ENCODE peak calls at places on chromosomes 2 and 18, in four cellular contexts. P is PC-9, T is nephron progenitor cell, S is endothelial cell. H is an unnamed sample.

GRCh38 chr2:232088771-232089170 is 127.3 kb downstream of the DIS3L2 start:
- DNase-seq in P (no peak), T (no peak), S (no peak), H (no peak)

GRCh38 chr2:29463181-29463900 is 348.1 kb downstream of the CLIP4 start:
- DNase-seq in P (no peak), T (no peak), S (no peak), H (no peak)

GRCh38 chr2:119260636-119261497 is 37.2 kb downstream of the STEAP3 start:
- DNase-seq in P (no peak), T (no peak), S (no peak), H (no peak)

GRCh38 chr2:239092571-239093294 is 244.8 kb downstream of the TWIST2 start:
- DNase-seq in P (no peak), T (no peak), S (no peak), H (no peak)

GRCh38 chr2:43024515-43024962 is 201.9 kb downstream of the ZFP36L2 start:
- DNase-seq in P (peak), T (peak), S (peak), H (peak)

GRCh38 chr2:218022851-218023530 is 20.2 kb upstream of the TNS1 start:
- DNase-seq in P (no peak), T (no peak), S (no peak), H (no peak)

GRCh38 chr2:19823507-19823906 is 78.3 kb downstream of the TTC32 start:
- DNase-seq in P (no peak), T (no peak), S (no peak), H (no peak)

GRCh38 chr2:200417389-200417788 is 92.5 kb downstream of the KCTD18 start:
- DNase-seq in P (no peak), T (no peak), S (no peak), H (no peak)

GRCh38 chr18:3647636-3648035 is 197.7 kb downstream of the TGIF1 start:
- DNase-seq in P (no peak), T (no peak), S (no peak), H (no peak)

GRCh38 chr2:77005522-77005921 is 516.7 kb downstream of the LRRTM4 start:
- DNase-seq in P (no peak), T (no peak), S (no peak), H (no peak)

GRCh38 chr2:219125886-219126270 is 34.7 kb downstream of the NHEJ1 start:
- DNase-seq in P (no peak), T (no peak), S (no peak), H (no peak)

GRCh38 chr18:74353169-74353775 is 37.6 kb downstream of the C18orf63 start:
- DNase-seq in P (peak), T (peak), S (peak), H (peak)

GRCh38 chr18:77013777-77014525 is 118.6 kb downstream of the MBP start:
- DNase-seq in P (no peak), T (no peak), S (no peak), H (no peak)

GRCh38 chr2:232659359-232659758 is 26.0 kb downstream of the EFHD1 start:
- DNase-seq in P (no peak), T (no peak), S (no peak), H (no peak)

GRCh38 chr2:236705295-236706114 is 135.9 kb downstream of the ACKR3 start:
- DNase-seq in P (no peak), T (no peak), S (no peak), H (no peak)

DNA sequence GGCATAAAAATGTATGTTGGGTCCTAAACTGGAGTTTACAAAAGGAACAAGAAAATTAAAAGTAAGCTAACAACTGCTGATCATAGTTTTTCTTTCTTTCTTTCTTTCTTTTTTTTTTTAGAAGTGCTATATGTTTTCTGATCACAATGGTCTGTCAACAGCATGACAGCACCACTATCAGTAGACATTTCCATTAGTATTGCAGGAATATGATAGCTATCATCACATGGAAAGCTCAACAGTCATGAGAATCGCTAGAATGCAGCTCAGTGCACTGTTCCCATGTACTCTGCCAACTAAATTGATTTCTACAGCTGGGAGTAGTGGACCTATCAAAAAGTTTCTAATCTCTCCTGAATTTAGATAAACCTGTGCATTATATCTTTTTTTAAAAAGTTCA is 950.3 kb upstream of the ACVR2A start:
- DNase-seq in P (no peak), T (no peak), S (no peak), H (no peak)
- TF ChIP-seq CTCF in P (no peak), T (no peak), S (no peak), H (no peak)

GRCh38 chr2:234133004-234133403 is 82.5 kb downstream of the SPP2 start:
- DNase-seq in P (no peak), T (no peak), S (no peak), H (no peak)
- TF ChIP-seq CTCF in P (no peak), T (no peak), S (no peak), H (no peak)

DNA sequence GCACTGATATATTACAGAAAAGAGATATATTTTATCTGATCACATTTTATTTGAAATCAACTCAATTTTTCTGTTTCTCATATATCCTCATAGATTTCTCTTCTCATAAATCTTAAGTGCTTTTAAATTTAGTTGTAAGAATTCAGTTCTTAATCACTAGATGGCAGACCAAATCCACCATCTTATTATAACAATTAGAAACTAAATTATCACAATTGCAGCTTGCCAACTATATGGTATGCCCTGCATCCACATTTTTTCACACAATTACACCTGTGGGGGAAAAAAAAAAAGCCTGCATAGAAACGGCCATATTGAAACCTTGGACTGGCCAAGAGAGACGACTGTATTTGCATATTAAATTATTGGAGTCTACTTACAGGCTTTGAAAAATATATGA is 64.4 kb downstream of the COL5A2 start:
- DNase-seq in P (no peak), T (no peak), S (no peak), H (no peak)
- TF ChIP-seq CTCF in P (peak), T (no peak), S (no peak), H (no peak)

DNA sequence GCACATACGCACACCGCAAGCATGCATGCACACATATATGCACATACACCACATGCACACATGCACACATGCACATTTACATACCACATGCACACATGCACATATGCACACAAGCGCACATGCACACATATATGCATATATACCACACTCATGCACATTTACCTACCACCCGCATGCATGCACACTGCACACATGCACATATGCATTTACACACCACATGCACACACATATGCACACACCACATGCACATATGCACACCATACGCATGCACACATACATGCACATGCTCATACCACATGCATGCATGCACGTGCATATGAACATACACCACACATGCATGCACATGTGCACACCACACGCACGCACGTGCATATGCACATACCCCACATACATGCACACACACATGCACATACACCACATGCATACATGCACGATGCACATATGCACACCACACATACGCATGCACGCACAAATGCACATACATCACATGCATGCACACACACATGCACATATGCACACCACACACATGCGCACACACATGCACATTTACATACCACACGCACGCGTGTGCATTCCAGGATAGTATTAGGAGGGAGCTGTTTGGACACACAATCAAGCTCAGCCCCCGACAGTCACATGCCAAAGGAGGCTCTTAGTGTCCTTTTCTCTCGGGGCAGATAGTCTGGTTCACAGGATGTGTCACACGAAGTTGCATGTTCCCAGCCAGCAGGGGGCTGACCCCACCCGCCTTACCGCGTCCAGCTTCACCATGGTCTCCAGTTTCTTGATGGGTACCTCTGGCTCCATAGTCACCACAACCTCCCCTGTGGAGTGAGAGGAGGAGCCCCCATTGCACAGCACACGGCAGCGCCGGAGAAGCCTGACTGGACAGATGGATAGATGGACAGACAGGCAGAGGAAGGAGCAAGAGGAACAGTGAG is 5.9 kb downstream of the OTOF start:
- DNase-seq in P (no peak), T (no peak), S (no peak), H (no peak)
- TF ChIP-seq CTCF in P (peak), T (peak), S (peak), H (peak)

GRCh38 chr2:160375802-160376469 is 117.7 kb downstream of the RBMS1 start:
- DNase-seq in P (no peak), T (no peak), S (no peak), H (no peak)

GRCh38 chr2:160373263-160374019 is 120.2 kb downstream of the RBMS1 start:
- DNase-seq in P (no peak), T (no peak), S (no peak), H (no peak)

GRCh38 chr2:160376576-160376975 is 117.0 kb downstream of the RBMS1 start:
- DNase-seq in P (no peak), T (no peak), S (no peak), H (no peak)

GRCh38 chr2:160377204-160377995 is 116.2 kb downstream of the RBMS1 start:
- DNase-seq in P (no peak), T (no peak), S (no peak), H (no peak)

GRCh38 chr2:160375037-160375436 is 118.6 kb downstream of the RBMS1 start:
- DNase-seq in P (no peak), T (no peak), S (no peak), H (no peak)
- TF ChIP-seq CTCF in P (no peak), T (no peak), S (no peak), H (no peak)

GRCh38 chr2:52107124-52107523 is 1075.2 kb upstream of the NRXN1 start:
- DNase-seq in P (no peak), T (no peak), S (no peak), H (no peak)
- TF ChIP-seq CTCF in P (no peak), T (no peak), S (no peak), H (no peak)

GRCh38 chr2:159925975-159926374 is 128.0 kb upstream of the CD302 start:
- DNase-seq in P (no peak), T (no peak), S (no peak), H (no peak)

GRCh38 chr2:159926695-159927094 is 128.7 kb upstream of the CD302 start:
- DNase-seq in P (no peak), T (no peak), S (no peak), H (no peak)

GRCh38 chr2:159922563-159922962 is 124.6 kb upstream of the CD302 start:
- DNase-seq in P (no peak), T (no peak), S (no peak), H (no peak)

GRCh38 chr2:159921752-159922404 is 123.9 kb upstream of the CD302 start:
- DNase-seq in P (no peak), T (peak), S (peak), H (peak)
- TF ChIP-seq CTCF in P (peak), T (peak), S (peak), H (peak)

DNA sequence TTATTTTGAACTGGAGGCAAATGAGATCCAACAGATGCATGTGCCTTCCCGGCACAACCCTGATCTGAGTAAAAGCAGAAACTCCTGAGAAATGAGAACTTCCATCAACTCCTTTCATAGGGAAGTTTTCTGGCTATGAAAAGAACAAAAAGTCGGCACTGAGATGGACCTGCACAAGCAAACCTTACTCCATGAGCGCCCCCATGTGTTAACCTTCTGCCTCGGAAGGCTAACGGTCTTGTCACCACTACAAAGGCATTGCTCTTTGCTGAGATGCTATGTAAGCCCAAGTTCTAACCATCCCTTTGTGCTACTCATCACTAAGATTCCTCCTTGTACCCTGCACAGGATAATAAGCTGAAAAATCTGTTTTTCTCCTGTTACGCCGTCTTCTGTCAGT is 57.3 kb upstream of the SULT1C3 start:
- DNase-seq in P (peak), T (peak), S (peak), H (no peak)
- TF ChIP-seq CTCF in P (peak), T (peak), S (peak), H (peak)

H was measured in progenitor cell of endocrine pancreas.